ENCODE peak calls at places on chromosomes 3 and 15, in seven cellular contexts. K is NCI-H1417; G is stimulated activated CD4-positive, alpha-beta T cell treated with anti-CD3 and anti-CD28 coated beads, Interleukin-2, amount 100 ng/mL, for 48 hours; W is GM23338; R is AG20443; I is activated naive CD4-positive, alpha-beta T cell treated with Interleukin-2 at 50 U/mL for 16 hours; N is central memory CD4-positive, alpha-beta T cell. H is an unnamed sample.

GRCh38 chr15:92392462-92392861 is 1.2 kb upstream of the ST8SIA2 start:
- DNase-seq in K (no peak), G (no peak), W (peak), R (no peak), I (no peak), N (no peak), H (no peak)

GRCh38 chr3:140922634-140923033 is 19.0 kb upstream of the SLC25A36 start:
- DNase-seq in K (no peak), G (no peak), W (peak), R (peak), I (no peak), N (no peak), H (peak)

GRCh38 chr3:32432045-32432710 is 40.5 kb downstream of the CMTM7 start:
- DNase-seq in K (no peak), G (no peak), W (no peak), R (no peak), I (no peak), N (no peak), H (no peak)

GRCh38 chr3:143998266-143998665 is 26.6 kb downstream of the DIPK2A start:
- DNase-seq in K (no peak), G (no peak), W (no peak), R (no peak), I (no peak), N (no peak), H (no peak)

GRCh38 chr15:39118510-39118909 is 462.4 kb upstream of the THBS1 start:
- DNase-seq in K (no peak), G (no peak), W (no peak), R (peak), I (no peak), N (no peak), H (no peak)

GRCh38 chr3:46463868-46464241 is 850 bp downstream of the LTF start:
- DNase-seq in K (no peak), G (no peak), W (peak), R (no peak), I (no peak), N (no peak), H (no peak)

GRCh38 chr3:140394488-140395133 is 283.3 kb upstream of the TRIM42 start:
- DNase-seq in K (no peak), G (no peak), W (no peak), R (no peak), I (no peak), N (no peak), H (no peak)

GRCh38 chr15:22951381-22952280 is 28.5 kb downstream of the CYFIP1 start:
- DNase-seq in K (no peak), G (no peak), W (no peak), R (no peak), I (no peak), N (no peak), H (no peak)

GRCh38 chr3:138862531-138862923 is 27.8 kb upstream of the PIK3CB start:
- DNase-seq in K (no peak), G (no peak), W (peak), R (no peak), I (no peak), N (no peak), H (peak)

GRCh38 chr3:135271562-135272290 is 476.7 kb downstream of the EPHB1 start:
- DNase-seq in K (peak), G (no peak), W (peak), R (no peak), I (no peak), N (no peak), H (no peak)

GRCh38 chr15:98003976-98004375 is 43.5 kb downstream of the ARRDC4 start:
- DNase-seq in K (no peak), G (no peak), W (no peak), R (no peak), I (no peak), N (no peak), H (no peak)

GRCh38 chr3:72848703-72849081 is 447 bp upstream of the SHQ1 start:
- DNase-seq in K (no peak), G (no peak), W (no peak), R (no peak), I (peak), N (no peak), H (peak)

GRCh38 chr3:13718000-13718399 is 161.9 kb downstream of the WNT7A start:
- DNase-seq in K (no peak), G (no peak), W (no peak), R (peak), I (no peak), N (no peak), H (no peak)

GRCh38 chr15:73530649-73531048 is 87.7 kb downstream of the REC114 start:
- DNase-seq in K (no peak), G (no peak), W (no peak), R (peak), I (no peak), N (no peak), H (no peak)

GRCh38 chr3:188671941-188672340 is 499.8 kb upstream of the TPRG1 start:
- DNase-seq in K (no peak), G (no peak), W (no peak), R (no peak), I (no peak), N (no peak), H (peak)

GRCh38 chr15:40769310-40770146 is at the start of gene C15orf62:
- DNase-seq in K (peak), G (peak), W (no peak), R (no peak), I (peak), N (no peak), H (peak)

GRCh38 chr3:130093741-130094391 is 12.2 kb downstream of the ALG1L2 start:
- DNase-seq in K (peak), G (peak), W (peak), R (no peak), I (peak), N (no peak), H (peak)

GRCh38 chr3:177640319-177640997 is 443.2 kb upstream of the TBL1XR1 start:
- DNase-seq in K (peak), G (no peak), W (peak), R (no peak), I (no peak), N (no peak), H (no peak)

GRCh38 chr15:40192942-40193341 is 32.1 kb downstream of the BUB1B start:
- DNase-seq in K (no peak), G (no peak), W (no peak), R (peak), I (no peak), N (no peak), H (no peak)

GRCh38 chr3:150227839-150228238 is 180.3 kb upstream of the TSC22D2 start:
- DNase-seq in K (peak), G (peak), W (peak), R (peak), I (no peak), N (no peak), H (peak)

GRCh38 chr15:74641151-74641550 is 25.5 kb downstream of the CLK3 start:
- DNase-seq in K (no peak), G (no peak), W (no peak), R (no peak), I (no peak), N (no peak), H (no peak)

GRCh38 chr15:97483232-97483631 is 477.3 kb upstream of the ARRDC4 start:
- DNase-seq in K (no peak), G (no peak), W (no peak), R (no peak), I (no peak), N (no peak), H (no peak)

GRCh38 chr3:55180161-55180560 is 252.3 kb upstream of the LRTM1 start:
- DNase-seq in K (no peak), G (no peak), W (no peak), R (peak), I (no peak), N (no peak), H (no peak)

GRCh38 chr15:67120839-67121540 is 55.6 kb downstream of the SMAD3 start:
- DNase-seq in K (no peak), G (peak), W (no peak), R (peak), I (peak), N (peak), H (no peak)

GRCh38 chr3:71695000-71695482 is 30.2 kb downstream of the EIF4E3 start:
- DNase-seq in K (no peak), G (no peak), W (no peak), R (no peak), I (no peak), N (no peak), H (no peak)

GRCh38 chr3:125389282-125389681 is 14.2 kb upstream of the ZNF148 start:
- DNase-seq in K (no peak), G (no peak), W (no peak), R (no peak), I (no peak), N (no peak), H (no peak)

GRCh38 chr15:100999369-100999768 is 80.2 kb downstream of the LRRK1 start:
- DNase-seq in K (no peak), G (no peak), W (no peak), R (peak), I (no peak), N (no peak), H (no peak)

GRCh38 chr3:132002039-132002438 is 32.8 kb downstream of the CPNE4 start:
- DNase-seq in K (no peak), G (no peak), W (no peak), R (no peak), I (no peak), N (no peak), H (no peak)

GRCh38 chr3:111809196-111809595 is 49.9 kb upstream of the PHLDB2 start:
- DNase-seq in K (no peak), G (no peak), W (no peak), R (peak), I (no peak), N (no peak), H (no peak)

GRCh38 chr15:74461847-74462511 is 1.0 kb upstream of the UBL7 start:
- DNase-seq in K (no peak), G (no peak), W (peak), R (no peak), I (no peak), N (no peak), H (no peak)

GRCh38 chr3:134378384-134378783 is 4.1 kb upstream of the AMOTL2 start:
- DNase-seq in K (no peak), G (no peak), W (peak), R (no peak), I (no peak), N (peak), H (peak)

GRCh38 chr15:26887926-26888666 is 21.2 kb downstream of the GABRA5 start:
- DNase-seq in K (no peak), G (no peak), W (no peak), R (no peak), I (no peak), N (no peak), H (no peak)

GRCh38 chr15:33360876-33361275 is 50.1 kb downstream of the RYR3 start:
- DNase-seq in K (no peak), G (no peak), W (no peak), R (no peak), I (no peak), N (no peak), H (no peak)

GRCh38 chr3:138057384-138057783 is 47.4 kb downstream of the CLDN18 start:
- DNase-seq in K (no peak), G (no peak), W (no peak), R (no peak), I (no peak), N (no peak), H (no peak)

GRCh38 chr3:79724206-79724605 is 43.6 kb downstream of the ROBO1 start:
- DNase-seq in K (no peak), G (no peak), W (peak), R (no peak), I (no peak), N (no peak), H (no peak)

GRCh38 chr15:41930221-41930866 is 36.5 kb upstream of the SPTBN5 start:
- DNase-seq in K (no peak), G (no peak), W (no peak), R (peak), I (no peak), N (no peak), H (no peak)